ENCODE peak calls at places on chromosome 10, in ten cellular contexts. I is RCC 7860; F is NCI-H1105; Y is activated naive CD8-positive, alpha-beta T cell treated with anti-CD3 and anti-CD28 coated beads, Interleukin-2, amount 10 ng/mL, durations not matched to agents 7 days and 5 days; H is ovary; P is head of caudate nucleus; W is cardiac muscle cell; E is choroid plexus epithelial cell; V is NCI-H2029 treated with DMSO at 0.1 percent for 48 hours; C is non-pigmented ciliary epithelial cell. O is an unnamed sample.

GRCh38 chr10:66671562-66671961 is 254.3 kb upstream of the LRRTM3 start:
- DNase-seq in I (no peak), F (no peak), Y (no peak), H (no peak), P (no peak), W (no peak), E (no peak), V (no peak), C (no peak), O (no peak)

GRCh38 chr10:91090761-91091529 is 129.5 kb upstream of the PCGF5 start:
- DNase-seq in I (no peak), F (no peak), Y (no peak), H (no peak), P (no peak), W (no peak), E (peak), V (no peak), C (no peak), O (no peak)

GRCh38 chr10:102780246-102780645 is 36.5 kb downstream of the WBP1L start:
- DNase-seq in I (no peak), F (no peak), Y (no peak), H (no peak), P (no peak), W (no peak), E (peak), V (no peak), C (no peak), O (no peak)

GRCh38 chr10:5651086-5651764 is 15.2 kb downstream of the ASB13 start:
- DNase-seq in I (no peak), F (no peak), Y (no peak), H (no peak), P (no peak), W (no peak), E (no peak), V (no peak), C (no peak), O (no peak)

GRCh38 chr10:69409176-69409495 is 7.6 kb downstream of the TACR2 start:
- DNase-seq in I (no peak), F (no peak), Y (no peak), H (no peak), P (no peak), W (no peak), E (no peak), V (no peak), C (no peak), O (no peak)

GRCh38 chr10:116329153-116329552 is 4.9 kb downstream of the CCDC172 start:
- DNase-seq in I (no peak), F (no peak), Y (no peak), H (no peak), P (no peak), W (no peak), E (no peak), V (no peak), C (no peak), O (no peak)

GRCh38 chr10:21534611-21535493 is 820 bp downstream of the MLLT10 start:
- DNase-seq in I (peak), F (no peak), Y (peak), H (peak), P (peak), W (peak), E (peak), V (no peak), C (no peak), O (no peak)

GRCh38 chr10:131086094-131086493 is 225.4 kb downstream of the TCERG1L start:
- DNase-seq in I (no peak), F (no peak), Y (no peak), H (no peak), P (no peak), W (no peak), E (no peak), V (no peak), C (no peak), O (no peak)

GRCh38 chr10:103021897-103022286 is 103.8 kb downstream of the CNNM2 start:
- DNase-seq in I (no peak), F (no peak), Y (no peak), H (no peak), P (no peak), W (no peak), E (peak), V (no peak), C (peak), O (no peak)

GRCh38 chr10:79387466-79387973 is 40.3 kb downstream of the PPIF start:
- DNase-seq in I (no peak), F (no peak), Y (peak), H (no peak), P (peak), W (no peak), E (peak), V (no peak), C (no peak), O (no peak)

GRCh38 chr10:50600286-50600685 is 23.5 kb downstream of the SGMS1 start:
- DNase-seq in I (no peak), F (peak), Y (no peak), H (no peak), P (no peak), W (no peak), E (no peak), V (no peak), C (no peak), O (no peak)

GRCh38 chr10:121926669-121927360 is 1.0 kb downstream of the ATE1 start:
- DNase-seq in I (no peak), F (no peak), Y (no peak), H (no peak), P (no peak), W (no peak), E (peak), V (no peak), C (no peak), O (no peak)

O was measured in NCI-H187 treated with DMSO at 0.1 percent for 48 hours.